ENCODE peak calls at places on chromosomes 4 and X, in eight cellular contexts. O, W, K, F, C, E, P and Z are unnamed samples.

GRCh38 chrX:119512145-119512800 is 44.0 kb downstream of the SLC25A5 start:
- DNase-seq in E (peak; percentile 48), O (no peak), W (peak; percentile 73), P (peak; percentile 76), F (peak; percentile 55), K (no peak), C (peak; percentile 41), Z (no peak)

GRCh38 chr4:115851918-115852766 is 738.7 kb upstream of the NDST4 start:
- DNase-seq in P (peak; percentile 28), O (peak; percentile 52), K (peak; percentile 31), C (no peak), E (peak; percentile 51), F (no peak), W (no peak), Z (peak; percentile 45)

GRCh38 chr4:43619219-43619618 is 726.7 kb downstream of the GRXCR1 start:
- DNase-seq in W (no peak), O (no peak), C (no peak), P (no peak), K (no peak), E (no peak), F (no peak), Z (no peak)

GRCh38 chr4:95729596-95729995 is 110.3 kb upstream of the PDHA2 start:
- DNase-seq in P (no peak), O (no peak), W (no peak), K (no peak), E (no peak), C (no peak), F (no peak), Z (no peak)

GRCh38 chr4:155604718-155605601 is 61.7 kb upstream of the GUCY1A1 start:
- DNase-seq in O (no peak), E (no peak), K (no peak), W (peak; percentile 84), P (peak; percentile 34), C (peak; percentile 54), F (no peak), Z (peak; percentile 63)

GRCh38 chr4:24607338-24607737 is 23.0 kb upstream of the DHX15 start:
- DNase-seq in O (no peak), P (no peak), E (no peak), C (no peak), W (no peak), F (no peak), K (no peak), Z (no peak)

GRCh38 chr4:166198041-166198440 is 325.0 kb downstream of the TLL1 start:
- DNase-seq in K (no peak), P (no peak), E (no peak), O (no peak), C (no peak), F (no peak), W (no peak), Z (no peak)

GRCh38 chrX:40105016-40105790 is 7.4 kb upstream of the BCOR start:
- DNase-seq in P (peak; percentile 50), F (peak; percentile 8), K (peak; percentile 91), C (no peak), E (no peak), O (no peak), W (no peak), Z (no peak)

GRCh38 chrX:12997898-12998687 is 23.2 kb downstream of the TMSB4X start:
- DNase-seq in F (peak; percentile 32), W (no peak), P (no peak), O (no peak), C (no peak), E (no peak), K (no peak), Z (no peak)

GRCh38 chrX:68842781-68843581 is 14.2 kb downstream of the EFNB1 start:
- DNase-seq in K (no peak), W (no peak), F (no peak), C (no peak), E (no peak), P (peak; percentile 59), O (no peak), Z (no peak)

GRCh38 chr4:101025755-101026154 is 321.6 kb downstream of the PPP3CA start:
- DNase-seq in C (no peak), E (no peak), F (no peak), P (no peak), O (no peak), K (no peak), W (no peak), Z (no peak)

GRCh38 chrX:4315891-4316290 is 602.4 kb upstream of the PRKX start:
- DNase-seq in K (no peak), O (no peak), C (no peak), W (no peak), F (no peak), P (no peak), E (no peak), Z (no peak)

DNA sequence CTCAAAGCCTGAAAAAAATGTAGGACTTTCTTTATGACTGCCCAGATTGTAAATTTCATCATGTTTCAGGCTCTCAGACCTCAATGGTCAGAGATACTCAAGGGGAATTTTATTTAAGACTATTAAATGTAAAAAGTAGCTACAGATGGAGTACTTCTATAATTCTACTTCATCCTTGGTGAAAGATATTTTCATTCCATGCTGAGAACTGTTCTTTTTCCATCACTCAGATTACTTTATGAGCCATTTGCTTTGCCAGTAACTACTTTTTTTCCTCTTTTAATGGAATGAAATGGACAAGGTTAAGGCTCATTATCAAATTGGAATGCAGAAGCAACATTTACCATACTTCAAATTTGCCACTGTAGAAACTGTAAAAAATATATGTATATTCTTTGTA is 38.0 kb upstream of the PLS3 start:
- DNase-seq in P (no peak), K (no peak), O (no peak), C (no peak), E (no peak), W (no peak), F (no peak), Z (no peak)
- TF ChIP-seq POLR2A in P (no peak), K (no peak), O (no peak), C (no peak), E (no peak), W (no peak), F (no peak), Z (no peak)

DNA sequence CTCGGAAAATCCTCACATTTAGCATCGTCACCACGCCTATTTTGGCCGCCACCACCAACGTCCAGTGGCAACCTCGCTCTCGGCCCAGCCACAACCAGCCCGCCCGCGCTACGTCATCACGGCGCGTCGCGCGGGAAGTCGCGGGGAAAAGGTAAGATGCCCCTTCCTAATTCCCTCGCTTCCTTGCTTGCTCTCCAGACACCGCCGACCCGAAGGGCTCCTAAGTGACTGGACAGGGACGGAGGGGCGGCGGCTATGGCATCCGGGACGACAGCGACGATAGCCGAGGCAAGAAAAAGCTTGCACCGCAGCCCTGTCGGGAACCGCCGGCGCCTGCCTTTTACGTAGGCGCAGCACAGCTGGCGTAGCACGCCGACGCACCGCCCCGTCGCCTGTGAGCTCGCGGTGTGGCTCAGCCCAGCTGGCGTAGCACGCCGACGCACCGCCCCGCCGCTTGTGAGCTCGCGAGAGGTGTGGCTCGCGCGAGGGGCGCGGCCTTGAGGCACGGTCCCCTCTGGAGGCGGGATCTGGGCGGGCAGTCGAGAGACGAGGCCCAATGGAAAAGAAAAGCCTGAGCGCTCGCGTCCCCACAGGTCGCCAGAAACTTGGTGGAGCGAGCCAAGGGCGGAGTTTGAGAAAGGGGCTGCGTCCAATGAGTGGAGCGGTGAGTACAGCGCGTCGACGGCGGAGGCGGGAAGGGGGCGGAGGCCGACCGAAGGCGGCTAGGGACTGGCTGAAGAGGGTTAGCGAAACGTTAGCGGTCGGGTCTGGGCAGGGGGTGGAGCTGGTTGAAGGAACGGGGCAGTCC is at the start of gene HDAC6:
- DNase-seq in E (peak; percentile 97), O (peak; percentile 96), P (peak; percentile 97), W (peak; percentile 99), F (peak; percentile 99), C (peak; percentile 97), K (peak; percentile 98), Z (peak; percentile 90)
- TF ChIP-seq POLR2A in E (no peak), O (peak; percentile 33), P (no peak), W (peak; percentile 30), F (no peak), C (no peak), K (no peak), Z (no peak)

DNA sequence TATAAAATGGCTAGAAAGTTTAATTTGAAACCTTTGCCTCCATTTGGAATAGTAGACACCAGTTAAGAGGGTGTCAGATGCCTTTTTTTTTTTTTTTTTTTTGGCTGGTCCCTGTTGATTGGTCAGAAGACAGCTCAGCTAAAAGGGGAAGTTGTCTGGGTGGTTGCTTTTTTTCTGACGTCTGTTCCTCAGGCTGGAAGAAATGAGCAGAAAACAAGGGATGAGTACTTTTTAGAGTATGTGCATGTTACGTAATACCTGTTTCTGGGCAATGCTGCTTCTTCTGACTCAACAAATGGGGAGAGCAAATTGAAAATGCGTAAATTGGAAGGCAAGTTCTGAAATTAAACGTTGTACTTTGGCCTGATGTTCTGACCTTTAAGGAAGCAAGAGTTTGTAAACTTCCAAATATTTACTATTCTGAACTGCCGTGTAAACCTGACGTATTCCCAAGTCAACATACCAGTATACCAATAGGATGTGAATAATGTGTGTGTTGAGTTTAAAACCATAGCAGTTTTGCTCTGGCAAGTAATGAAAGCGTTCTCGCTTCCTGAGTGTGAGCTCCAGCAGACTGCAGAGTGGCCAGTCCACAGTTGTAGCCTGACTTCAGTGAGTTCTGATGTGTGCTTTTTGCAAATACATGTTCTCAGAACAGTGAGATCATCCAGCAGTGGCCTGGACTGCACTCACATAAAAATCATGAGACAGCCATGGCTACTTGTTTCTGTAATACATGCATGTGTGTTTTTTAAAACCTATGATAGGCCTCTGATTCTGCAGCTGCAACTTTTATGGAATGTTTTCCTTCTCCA is 1.7 kb downstream of the SAT1 start:
- DNase-seq in P (peak; percentile 29), E (no peak), O (no peak), C (no peak), W (no peak), F (peak; percentile 39), K (no peak), Z (no peak)
- TF ChIP-seq POLR2A in P (no peak), E (no peak), O (no peak), C (no peak), W (peak; percentile 12), F (peak; percentile 43), K (no peak), Z (no peak)

GRCh38 chr4:7027284-7027683 is 15.9 kb upstream of the TADA2B start:
- DNase-seq in P (no peak), E (no peak), F (no peak), K (peak; percentile 28), W (no peak), O (no peak), C (no peak), Z (no peak)

GRCh38 chr4:7026107-7026506 is 17.1 kb upstream of the TADA2B start:
- DNase-seq in C (no peak), P (no peak), W (no peak), O (no peak), K (peak; percentile 21), E (no peak), F (no peak), Z (no peak)

GRCh38 chr4:7029921-7030320 is 13.3 kb upstream of the TADA2B start:
- DNase-seq in C (no peak), P (no peak), O (no peak), F (no peak), W (no peak), K (peak; percentile 69), E (no peak), Z (no peak)

GRCh38 chr4:7029212-7029611 is 14.0 kb upstream of the TADA2B start:
- DNase-seq in C (no peak), O (peak; percentile 65), F (no peak), E (no peak), W (no peak), P (no peak), K (peak; percentile 41), Z (no peak)

DNA sequence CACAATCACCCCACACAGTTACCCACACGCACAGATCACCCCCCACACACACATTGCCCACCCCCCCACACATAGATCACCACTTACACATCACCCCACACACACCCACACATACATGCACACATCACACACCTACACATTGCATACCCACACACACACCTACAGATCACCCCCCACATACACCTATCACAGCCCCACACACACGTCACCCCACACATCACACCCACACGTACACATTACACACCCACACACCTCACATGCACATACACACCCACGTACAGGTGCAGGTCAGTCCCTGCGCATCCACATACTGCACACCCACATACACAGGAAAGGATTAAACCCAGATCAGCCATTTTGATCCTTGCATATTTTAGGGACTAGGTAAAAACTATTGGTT is 15.3 kb upstream of the TADA2B start:
- DNase-seq in F (no peak), P (no peak), W (no peak), O (no peak), E (no peak), K (peak; percentile 18), C (no peak), Z (no peak)
- TF ChIP-seq POLR2A in F (no peak), P (no peak), W (no peak), O (no peak), E (no peak), K (no peak), C (no peak), Z (no peak)